ENCODE peak calls at places on chromosomes 5 and 9, in seven cellular contexts. M is activated CD4-positive, alpha-beta T cell treated with anti-CD3 and anti-CD28 coated beads, Interleukin-2, amount 50 U/mL, for 1 hour; L is NCI-H1105 treated with DMSO at 0.1 percent for 48 hours; D is NCI-H524; F is M059J; A is GM10248; U is lung. Q is an unnamed sample.

GRCh38 chr9:119765632-119766031 is 396.4 kb upstream of the BRINP1 start:
- DNase-seq in M (no peak), L (no peak), D (no peak), F (no peak), A (no peak), U (no peak), Q (no peak)

GRCh38 chr5:61327761-61328753 is 4.0 kb upstream of the ZSWIM6 start:
- DNase-seq in M (no peak), L (no peak), D (no peak), F (peak), A (peak), U (no peak), Q (no peak)

GRCh38 chr9:95511952-95512750 is 4.6 kb downstream of the PTCH1 start:
- DNase-seq in M (no peak), L (no peak), D (peak), F (peak), A (no peak), U (no peak), Q (no peak)

GRCh38 chr5:93607367-93608258 is 24.6 kb downstream of the NR2F1 start:
- DNase-seq in M (no peak), L (no peak), D (peak), F (peak), A (no peak), U (no peak), Q (no peak)

GRCh38 chr9:111036946-111037743 is 1.1 kb downstream of the LPAR1 start:
- DNase-seq in M (no peak), L (no peak), D (no peak), F (peak), A (no peak), U (no peak), Q (no peak)

GRCh38 chr9:82675102-82675501 is 387.8 kb downstream of the RASEF start:
- DNase-seq in M (no peak), L (no peak), D (no peak), F (no peak), A (no peak), U (no peak), Q (no peak)

GRCh38 chr5:173812811-173813550 is 75.2 kb upstream of the CPEB4 start:
- DNase-seq in M (no peak), L (no peak), D (no peak), F (peak), A (no peak), U (no peak), Q (no peak)

GRCh38 chr9:88433583-88434240 is 45.5 kb downstream of the SPIN1 start:
- DNase-seq in M (no peak), L (no peak), D (no peak), F (peak), A (no peak), U (no peak), Q (no peak)

GRCh38 chr5:90161399-90161798 is 248.2 kb downstream of the CETN3 start:
- DNase-seq in M (no peak), L (peak), D (no peak), F (no peak), A (peak), U (peak), Q (no peak)

GRCh38 chr9:133738039-133738805 is at the start of gene SARDH:
- DNase-seq in M (peak), L (peak), D (peak), F (no peak), A (peak), U (peak), Q (no peak)

GRCh38 chr9:134231330-134231745 is 67.0 kb upstream of the RNU6ATAC start:
- DNase-seq in M (no peak), L (no peak), D (no peak), F (no peak), A (no peak), U (no peak), Q (no peak)

GRCh38 chr9:137396227-137396626 is 26.7 kb downstream of the EXD3 start:
- DNase-seq in M (no peak), L (no peak), D (no peak), F (no peak), A (no peak), U (no peak), Q (no peak)

GRCh38 chr5:38837416-38837815 is 8.4 kb upstream of the OSMR start:
- DNase-seq in M (no peak), L (no peak), D (no peak), F (no peak), A (no peak), U (no peak), Q (no peak)

GRCh38 chr9:126488310-126488709 is 125.4 kb upstream of the LMX1B start:
- DNase-seq in M (no peak), L (no peak), D (no peak), F (no peak), A (no peak), U (no peak), Q (no peak)

GRCh38 chr5:132000677-132001453 is 10.6 kb downstream of the ACSL6 start:
- DNase-seq in M (no peak), L (no peak), D (no peak), F (peak), A (no peak), U (no peak), Q (no peak)

Q was measured in NCI-H2227 treated with DMSO at 0.1 percent for 48 hours.